ENCODE peak calls at places on chromosomes 12 and 14, in four cellular contexts. V, P, R and B are unnamed samples.

GRCh38 chr12:94304566-94305061 is 155.1 kb downstream of the CEP83 start:
- DNase-seq in V (no peak), P (peak; percentile 85), R (peak; percentile 89), B (no peak)

GRCh38 chr14:31206536-31207286 is 882 bp downstream of the HECTD1 start:
- DNase-seq in V (no peak), P (peak; percentile 25), R (peak; percentile 77), B (peak; percentile 12)

GRCh38 chr14:90726656-90727055 is 89.6 kb downstream of the TTC7B start:
- DNase-seq in V (peak; percentile 29), P (peak; percentile 60), R (peak; percentile 75), B (peak; percentile 34)

GRCh38 chr12:1530592-1531159 is 63.7 kb downstream of the FBXL14 start:
- DNase-seq in V (no peak), P (no peak), R (peak; percentile 66), B (no peak)

GRCh38 chr12:57219993-57220728 is 3.6 kb downstream of the NXPH4 start:
- DNase-seq in V (no peak), P (no peak), R (no peak), B (no peak)

GRCh38 chr14:24130717-24131548 is 474 bp downstream of the FITM1 start:
- DNase-seq in V (no peak), P (no peak), R (no peak), B (no peak)

GRCh38 chr14:37466003-37466622 is 128.9 kb downstream of the FOXA1 start:
- DNase-seq in V (no peak), P (no peak), R (no peak), B (no peak)

GRCh38 chr12:32266756-32267155 is 132.6 kb upstream of the FGD4 start:
- DNase-seq in V (no peak), P (no peak), R (no peak), B (no peak)

GRCh38 chr12:112616469-112617190 is 174.9 kb upstream of the RPH3A start:
- DNase-seq in V (no peak), P (no peak), R (peak; percentile 86), B (no peak)

GRCh38 chr14:77023001-77023996 is 5.2 kb downstream of the IRF2BPL start:
- DNase-seq in V (peak; percentile 53), P (peak; percentile 64), R (peak; percentile 76), B (no peak)

GRCh38 chr14:78849952-78850351 is 679.8 kb downstream of the NRXN3 start:
- DNase-seq in V (no peak), P (no peak), R (no peak), B (no peak)

GRCh38 chr14:73752297-73752992 is 38.3 kb upstream of the PNMA1 start:
- DNase-seq in V (peak; percentile 50), P (peak; percentile 70), R (no peak), B (no peak)

GRCh38 chr12:109020136-109020535 is 732 bp downstream of the SVOP start:
- DNase-seq in V (no peak), P (no peak), R (no peak), B (no peak)

GRCh38 chr12:43444940-43445564 is 107.0 kb downstream of the ADAMTS20 start:
- DNase-seq in V (peak; percentile 45), P (peak; percentile 32), R (peak; percentile 89), B (peak; percentile 10)

GRCh38 chr12:125092872-125093680 is 27.8 kb downstream of the AACS start:
- DNase-seq in V (peak; percentile 14), P (peak; percentile 41), R (peak; percentile 71), B (peak; percentile 43)

GRCh38 chr12:127273621-127274020 is 993.3 kb upstream of the TMEM132C start:
- DNase-seq in V (peak; percentile 85), P (peak; percentile 51), R (no peak), B (peak; percentile 27)

GRCh38 chr14:23460960-23461359 is 8.5 kb upstream of the NGDN start:
- DNase-seq in V (no peak), P (no peak), R (no peak), B (no peak)

GRCh38 chr12:100154472-100155247 is 12.0 kb upstream of the BLTP3B start:
- DNase-seq in V (peak; percentile 37), P (no peak), R (peak; percentile 99), B (peak; percentile 38)

GRCh38 chr14:36657409-36658090 is 4.1 kb upstream of the PAX9 start:
- DNase-seq in V (no peak), P (no peak), R (peak; percentile 82), B (no peak)

GRCh38 chr12:93429852-93430251 is 11.9 kb downstream of the UBE2N start:
- DNase-seq in V (no peak), P (no peak), R (no peak), B (no peak)

GRCh38 chr12:23949212-23950010 is at the start of gene SOX5:
- DNase-seq in V (no peak), P (peak; percentile 75), R (peak; percentile 85), B (no peak)

GRCh38 chr14:69643430-69644200 is 32.2 kb downstream of the SUSD6 start:
- DNase-seq in V (peak; percentile 98), P (peak; percentile 80), R (no peak), B (peak; percentile 95)

GRCh38 chr14:96564389-96564788 is 62.2 kb downstream of the PAPOLA start:
- DNase-seq in V (no peak), P (no peak), R (no peak), B (no peak)

GRCh38 chr12:57165741-57166140 is 18.3 kb upstream of the LRP1-AS start:
- DNase-seq in V (peak; percentile 43), P (peak; percentile 15), R (no peak), B (peak; percentile 94)

GRCh38 chr12:64544796-64545382 is 65.4 kb upstream of the RASSF3 start:
- DNase-seq in V (no peak), P (no peak), R (no peak), B (no peak)

GRCh38 chr14:78721756-78722455 is 551.7 kb downstream of the NRXN3 start:
- DNase-seq in V (no peak), P (no peak), R (no peak), B (no peak)

GRCh38 chr14:89418452-89418851 is 1.4 kb upstream of the FOXN3 start:
- DNase-seq in V (no peak), P (no peak), R (no peak), B (no peak)

GRCh38 chr14:73754911-73755360 is 40.8 kb upstream of the PNMA1 start:
- DNase-seq in V (no peak), P (peak; percentile 84), R (peak; percentile 55), B (no peak)

GRCh38 chr12:127230843-127231260 is 1036.1 kb upstream of the TMEM132C start:
- DNase-seq in V (peak; percentile 99), P (peak; percentile 99), R (no peak), B (peak; percentile 48)

GRCh38 chr14:99724939-99725773 is 41.1 kb downstream of the CYP46A1 start:
- DNase-seq in V (no peak), P (no peak), R (no peak), B (no peak)

GRCh38 chr12:66269757-66270383 is 32.4 kb upstream of the HELB start:
- DNase-seq in V (peak; percentile 48), P (peak; percentile 44), R (peak; percentile 80), B (peak; percentile 42)

GRCh38 chr14:93736378-93737014 is 51.8 kb downstream of the PRIMA1 start:
- DNase-seq in V (no peak), P (no peak), R (peak; percentile 80), B (no peak)

GRCh38 chr14:96911499-96912130 is 114.4 kb downstream of the VRK1 start:
- DNase-seq in V (no peak), P (no peak), R (no peak), B (no peak)

GRCh38 chr14:21026251-21026987 is 1.6 kb upstream of the NDRG2 start:
- DNase-seq in V (no peak), P (no peak), R (peak; percentile 55), B (no peak)
- H3K27ac ChIP-seq in V (no peak overlapping the region), P (no peak overlapping the region), R (no peak overlapping the region), B (no peak overlapping the region)

GRCh38 chr14:39621223-39621622 is 189.0 kb upstream of the FBXO33 start:
- DNase-seq in V (no peak), P (no peak), R (no peak), B (no peak)
- TF ChIP-seq CTCF in V (no peak), P (no peak), R (no peak), B (no peak)

GRCh38 chr12:40726366-40726765 is 34.1 kb downstream of the CNTN1 start:
- DNase-seq in V (no peak), P (no peak), R (no peak), B (no peak)
- H3K27ac ChIP-seq in V (no peak overlapping the region), P (no peak overlapping the region), R (no peak overlapping the region), B (no peak overlapping the region)

GRCh38 chr14:95329941-95330340 is 10.2 kb upstream of the CLMN start:
- DNase-seq in V (no peak), P (no peak), R (peak; percentile 22), B (no peak)

GRCh38 chr14:95327558-95328374 is 8.1 kb upstream of the CLMN start:
- DNase-seq in V (no peak), P (no peak), R (no peak), B (no peak)

GRCh38 chr14:95323917-95324316 is 4.2 kb upstream of the CLMN start:
- DNase-seq in V (no peak), P (no peak), R (no peak), B (no peak)

GRCh38 chr14:95328876-95329503 is 9.3 kb upstream of the CLMN start:
- DNase-seq in V (peak; percentile 77), P (no peak), R (no peak), B (no peak)

GRCh38 chr14:95326987-95327386 is 7.3 kb upstream of the CLMN start:
- DNase-seq in V (peak; percentile 42), P (no peak), R (no peak), B (no peak)
- TF ChIP-seq CTCF in V (no peak), P (no peak), R (no peak), B (no peak)

DNA sequence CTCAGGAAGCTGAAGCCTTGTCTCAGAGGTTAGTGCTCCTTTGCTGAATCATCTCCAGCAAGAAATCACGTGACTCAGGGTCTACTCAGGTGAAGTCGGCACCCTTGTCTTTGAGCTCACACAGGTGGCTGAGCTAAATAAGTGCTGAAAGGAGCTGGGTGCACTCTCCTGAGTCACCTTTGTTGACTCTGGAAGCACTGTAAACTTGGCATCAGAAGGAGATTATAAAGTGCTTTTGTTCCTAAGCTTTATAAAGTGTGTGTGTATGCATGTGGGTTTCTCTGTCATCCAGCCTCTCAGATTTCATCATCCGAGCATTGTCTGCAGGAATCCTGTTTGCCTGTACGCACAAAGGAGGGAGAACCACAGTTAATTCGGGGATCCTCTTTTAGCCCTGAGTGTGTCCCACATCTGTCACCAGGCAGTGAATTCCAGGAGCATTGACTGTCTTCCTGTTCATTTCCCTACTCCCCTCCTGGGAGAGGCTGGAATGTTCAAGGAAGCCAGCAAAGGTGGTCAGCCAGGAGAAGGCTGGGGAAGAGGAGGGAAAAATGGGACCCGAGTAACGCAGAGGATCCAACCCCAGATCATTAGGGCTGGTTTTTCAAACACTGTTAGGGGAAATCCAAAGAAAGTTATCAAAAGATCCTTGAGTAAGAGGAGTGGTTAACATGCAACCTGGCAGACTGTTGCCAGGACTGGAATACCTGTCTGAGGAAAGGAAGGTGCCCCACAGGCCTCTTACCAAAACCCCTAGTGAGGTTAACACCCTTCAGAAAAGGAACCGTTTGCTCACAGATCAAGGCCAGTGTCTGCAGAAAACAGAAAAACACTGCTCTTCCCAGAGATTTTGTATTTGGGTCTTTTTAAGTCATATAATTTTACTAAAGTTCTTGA is 157.5 kb upstream of the HIF1A start:
- DNase-seq in V (peak; percentile 100), P (peak; percentile 90), R (peak; percentile 68), B (peak; percentile 97)
- H3K27ac ChIP-seq in V (peak overlapping the region; percentile 80), P (peak overlapping the region; percentile 30), R (no peak overlapping the region), B (peak overlapping the region; percentile 92)